ENCODE peak calls at places on chromosomes 4 and X, in ten cellular contexts. T, Y, R, J, D, E, G, K, A and M are unnamed samples.

GRCh38 chr4:124970011-124970410 is 257.5 kb upstream of the ANKRD50 start:
- DNase-seq in J (no peak), K (no peak), A (peak), Y (no peak), T (no peak), E (no peak), G (no peak), R (no peak), D (no peak), M (no peak)

GRCh38 chr4:83386931-83387897 is 52.6 kb upstream of the HPSE start:
- DNase-seq in A (peak), Y (no peak), G (no peak), T (no peak), K (no peak), D (peak), E (no peak), J (no peak), R (no peak), M (no peak)

GRCh38 chrX:111743316-111743715 is 62.3 kb downstream of the ALG13 start:
- DNase-seq in T (no peak), Y (no peak), K (no peak), R (no peak), E (no peak), D (no peak), A (no peak), J (no peak), G (no peak), M (no peak)

GRCh38 chr4:6501171-6501570 is 28.8 kb upstream of the PPP2R2C start:
- DNase-seq in Y (no peak), K (no peak), E (no peak), A (no peak), D (no peak), J (no peak), R (no peak), G (no peak), T (no peak), M (no peak)

GRCh38 chr4:6390357-6390756 is 82.1 kb downstream of the PPP2R2C start:
- DNase-seq in R (no peak), Y (peak), K (no peak), D (no peak), J (no peak), G (no peak), E (no peak), A (no peak), T (no peak), M (no peak)

GRCh38 chrX:121851033-121851432 is 803.6 kb downstream of the GLUD2 start:
- DNase-seq in T (no peak), D (no peak), R (no peak), Y (no peak), K (no peak), E (no peak), A (peak), J (no peak), G (no peak), M (no peak)

GRCh38 chr4:54233697-54234496 is 4.8 kb downstream of the PDGFRA start:
- DNase-seq in J (peak), A (peak), G (peak), E (peak), K (peak), R (peak), Y (peak), D (peak), T (peak), M (peak)

GRCh38 chrX:95911062-95911461 is 773.6 kb upstream of the DIAPH2 start:
- DNase-seq in D (no peak), A (no peak), K (no peak), R (no peak), G (no peak), T (no peak), E (no peak), Y (no peak), J (no peak), M (no peak)

GRCh38 chrX:45557390-45557789 is 356.7 kb upstream of the DIPK2B start:
- DNase-seq in E (no peak), Y (no peak), A (peak), K (no peak), J (no peak), D (no peak), G (no peak), T (no peak), R (no peak), M (no peak)

GRCh38 chr4:176779421-176779820 is 13.3 kb downstream of the VEGFC start:
- DNase-seq in G (no peak), Y (no peak), K (no peak), T (no peak), J (no peak), R (no peak), E (no peak), D (no peak), A (no peak), M (no peak)

GRCh38 chr4:155433636-155434360 is 57.0 kb upstream of the MAP9 start:
- DNase-seq in E (no peak), G (no peak), A (peak), K (no peak), D (no peak), T (no peak), Y (no peak), J (no peak), R (no peak), M (no peak)

GRCh38 chrX:55026143-55026542 is 4.6 kb downstream of the ALAS2 start:
- DNase-seq in A (peak), E (no peak), D (no peak), J (no peak), K (no peak), Y (no peak), G (no peak), R (no peak), T (no peak), M (no peak)

GRCh38 chrX:123184199-123184857 is at the start of gene GRIA3:
- DNase-seq in G (no peak), T (no peak), D (no peak), J (peak), Y (no peak), R (no peak), A (peak), E (no peak), K (no peak), M (no peak)

GRCh38 chr4:14028862-14029261 is 401.3 kb upstream of the BOD1L1 start:
- DNase-seq in T (no peak), E (no peak), R (no peak), K (no peak), J (no peak), G (no peak), A (no peak), Y (peak), D (no peak), M (no peak)

GRCh38 chrX:15336023-15336413 is 695 bp upstream of the PIGA start:
- DNase-seq in D (peak), Y (no peak), J (no peak), A (peak), E (no peak), R (peak), K (peak), G (no peak), T (no peak), M (no peak)

GRCh38 chrX:120840826-120841225 is 34.8 kb downstream of the CT47B1 start:
- DNase-seq in E (no peak), T (no peak), A (peak), K (no peak), D (peak), G (no peak), R (no peak), J (no peak), Y (no peak), M (no peak)